ENCODE peak calls at places on chromosome 20, in ten cellular contexts. K is LoVo; S is activated T-helper 1 cell treated with anti-CD3 and anti-CD28 coated beads, Interleukin-12 subunit alpha, Interleukin-12 subunit beta, Interleukin-2, Interleukin-4 antibody, amounts not matched to agents 30 ng/mL and 10 ng/mL and 1 ng/mL, durations not matched to agents 14 hours and 24 hours and 36 hours; I is ascending aorta; W is astrocyte of the cerebellum; Z is glutamatergic neuron; F is T-helper 2 cell; U is activated T-cell treated with anti-CD3 and anti-CD28 coated beads, Interleukin-2, amount 50 U/mL, for 72 hours; V is CD8-positive, alpha-beta memory T cell; M is activated gamma-delta T cell treated with anti-CD3 and anti-CD28 coated beads, Interleukin-2, amount 50 U/mL, for 16 hours. O is an unnamed sample.

GRCh38 chr20:40646321-40647212 is 42.5 kb downstream of the MAFB start:
- DNase-seq in K (no peak), S (no peak), I (no peak), W (no peak), Z (no peak), F (no peak), U (no peak), V (no peak), M (no peak), O (no peak)

GRCh38 chr20:59596690-59597089 is 7.7 kb upstream of the PHACTR3 start:
- DNase-seq in K (no peak), S (no peak), I (no peak), W (no peak), Z (no peak), F (no peak), U (no peak), V (no peak), M (no peak), O (no peak)

GRCh38 chr20:13995086-13995665 is at the start of gene MACROD2:
- DNase-seq in K (peak; percentile 98), S (peak; percentile 0), I (peak; percentile 49), W (peak; percentile 78), Z (peak; percentile 99), F (peak; percentile 3), U (peak; percentile 44), V (no peak), M (no peak), O (peak; percentile 93)

GRCh38 chr20:47146703-47147102 is 209.8 kb downstream of the ZMYND8 start:
- DNase-seq in K (peak; percentile 9), S (no peak), I (no peak), W (peak; percentile 80), Z (no peak), F (no peak), U (no peak), V (no peak), M (no peak), O (no peak)

GRCh38 chr20:58647162-58647813 is 3.8 kb upstream of the STX16 start:
- DNase-seq in K (no peak), S (no peak), I (no peak), W (no peak), Z (no peak), F (no peak), U (no peak), V (no peak), M (no peak), O (no peak)

GRCh38 chr20:24780648-24781047 is 168.4 kb upstream of the CST7 start:
- DNase-seq in K (no peak), S (no peak), I (no peak), W (no peak), Z (no peak), F (no peak), U (no peak), V (no peak), M (no peak), O (no peak)

GRCh38 chr20:2293971-2294370 is 1.8 kb upstream of the TGM3 start:
- DNase-seq in K (no peak), S (no peak), I (no peak), W (no peak), Z (no peak), F (no peak), U (no peak), V (no peak), M (no peak), O (no peak)

GRCh38 chr20:13644010-13644409 is 5.3 kb upstream of the TASP1 start:
- DNase-seq in K (no peak), S (no peak), I (no peak), W (peak; percentile 87), Z (no peak), F (no peak), U (no peak), V (no peak), M (no peak), O (no peak)

GRCh38 chr20:58753929-58754551 is 61.4 kb downstream of the NPEPL1 start:
- DNase-seq in K (no peak), S (no peak), I (no peak), W (no peak), Z (no peak), F (no peak), U (no peak), V (no peak), M (no peak), O (no peak)